ENCODE peak calls at places on chromosomes 12 and 14, in five cellular contexts. K, D, P, V and O are unnamed samples.

GRCh38 chr12:11545438-11546330 is 103.8 kb upstream of the ETV6 start:
- DNase-seq in K (no peak), V (peak; percentile 73), D (no peak), P (no peak), O (peak; percentile 73)

GRCh38 chr12:55698241-55698955 is 9.3 kb downstream of the ITGA7 start:
- DNase-seq in D (no peak), V (no peak), K (no peak), P (no peak), O (no peak)

GRCh38 chr12:16062611-16063010 is 151.5 kb downstream of the DERA start:
- DNase-seq in D (no peak), K (no peak), V (no peak), P (no peak), O (no peak)

GRCh38 chr12:126899926-126900792 is 1366.8 kb upstream of the TMEM132C start:
- DNase-seq in P (no peak), K (no peak), D (no peak), V (no peak), O (no peak)

GRCh38 chr14:91892918-91893527 is 25.7 kb upstream of the TC2N start:
- DNase-seq in V (peak; percentile 48), D (no peak), P (no peak), K (no peak), O (peak; percentile 57)

GRCh38 chr12:96986883-96987523 is 79.9 kb downstream of the NEDD1 start:
- DNase-seq in D (no peak), K (no peak), V (peak; percentile 56), P (no peak), O (peak; percentile 40)

GRCh38 chr14:20604291-20604690 is 13.1 kb upstream of the RNASE12 start:
- DNase-seq in P (no peak), K (no peak), D (no peak), V (no peak), O (no peak)

GRCh38 chr14:75833326-75834020 is 148.3 kb downstream of the TGFB3 start:
- DNase-seq in D (no peak), P (no peak), V (no peak), K (no peak), O (no peak)

GRCh38 chr12:127245009-127245408 is 1022.0 kb upstream of the TMEM132C start:
- DNase-seq in D (no peak), P (no peak), V (no peak), K (peak; percentile 28), O (no peak)

GRCh38 chr12:115296613-115297012 is 612.6 kb upstream of the TBX3 start:
- DNase-seq in K (no peak), V (no peak), P (no peak), D (no peak), O (no peak)

GRCh38 chr12:25591132-25591531 is 38.0 kb upstream of the LMNTD1 start:
- DNase-seq in D (no peak), P (no peak), V (no peak), K (no peak), O (no peak)

GRCh38 chr14:56858422-56858821 is 48.1 kb upstream of the OTX2 start:
- DNase-seq in K (no peak), D (no peak), P (no peak), V (no peak), O (no peak)

GRCh38 chr12:65232490-65233077 is 45.9 kb upstream of the MSRB3 start:
- DNase-seq in K (no peak), V (peak; percentile 52), P (no peak), D (no peak), O (peak; percentile 33)

GRCh38 chr14:73740921-73741326 is 26.7 kb upstream of the PNMA1 start:
- DNase-seq in V (no peak), K (peak; percentile 92), D (no peak), P (no peak), O (no peak)

GRCh38 chr14:69873877-69874780 is 5.1 kb upstream of the SMOC1 start:
- DNase-seq in D (no peak), V (no peak), K (no peak), P (no peak), O (no peak)

GRCh38 chr12:106837782-106838181 is 63.3 kb downstream of the RIC8B start:
- DNase-seq in D (no peak), P (no peak), K (no peak), V (no peak), O (no peak)

GRCh38 chr14:105858676-105859025 is 332.3 kb downstream of the TMEM121 start:
- DNase-seq in V (peak; percentile 35), P (no peak), D (peak; percentile 19), K (no peak), O (peak; percentile 0)

GRCh38 chr12:66804555-66804954 is 125.7 kb upstream of the GRIP1 start:
- DNase-seq in V (no peak), D (no peak), K (no peak), P (no peak), O (no peak)

GRCh38 chr12:110957652-110958051 is 37.3 kb upstream of the MYL2 start:
- DNase-seq in V (no peak), D (no peak), K (no peak), P (no peak), O (no peak)

GRCh38 chr12:76341436-76342030 is 6.7 kb downstream of the BBS10 start:
- DNase-seq in P (no peak), K (no peak), V (no peak), D (no peak), O (no peak)

GRCh38 chr12:67482751-67483661 is 165.5 kb upstream of the DYRK2 start:
- DNase-seq in D (peak; percentile 71), V (peak; percentile 70), P (no peak), K (peak; percentile 71), O (no peak)

GRCh38 chr12:124804011-124804621 is 59.5 kb downstream of the SCARB1 start:
- DNase-seq in P (peak; percentile 29), D (no peak), V (no peak), K (peak; percentile 75), O (no peak)

GRCh38 chr14:69845787-69846186 is 33.4 kb upstream of the SMOC1 start:
- DNase-seq in V (no peak), K (no peak), D (no peak), P (no peak), O (no peak)

GRCh38 chr12:63133981-63134380 is 17.0 kb downstream of the AVPR1A start:
- DNase-seq in V (no peak), P (no peak), K (no peak), D (no peak), O (no peak)

GRCh38 chr14:99004112-99004511 is 267.9 kb downstream of the BCL11B start:
- DNase-seq in V (no peak), P (no peak), D (no peak), K (no peak), O (no peak)

GRCh38 chr12:110543252-110543959 is 39.7 kb downstream of the PPTC7 start:
- DNase-seq in K (peak; percentile 91), V (no peak), D (peak; percentile 46), P (peak; percentile 64), O (no peak)

GRCh38 chr12:109462868-109463692 is 14.0 kb downstream of the KCTD10 start:
- DNase-seq in K (peak; percentile 64), P (peak; percentile 97), V (no peak), D (peak; percentile 75), O (no peak)

GRCh38 chr12:5827591-5827990 is 117.5 kb downstream of the ANO2 start:
- DNase-seq in V (no peak), K (no peak), P (no peak), D (no peak), O (no peak)

GRCh38 chr12:77133566-77133965 is 68.2 kb upstream of the E2F7 start:
- DNase-seq in V (peak; percentile 39), P (no peak), D (peak; percentile 61), K (peak; percentile 34), O (no peak)

GRCh38 chr14:55191101-55191880 is at the start of gene DLGAP5:
- DNase-seq in D (peak; percentile 89), P (peak; percentile 78), V (peak; percentile 98), K (peak; percentile 92), O (peak; percentile 94)
- TF ChIP-seq CTCF in D (no peak), P (no peak), V (no peak), K (no peak), O (no peak)

GRCh38 chr12:119274636-119275065 is 59.9 kb upstream of the CCDC60 start:
- DNase-seq in P (no peak), D (no peak), K (no peak), V (no peak), O (no peak)
- TF ChIP-seq CTCF in P (no peak), D (no peak), K (no peak), V (no peak), O (no peak)

GRCh38 chr14:33676135-33676566 is 274.7 kb downstream of the EGLN3 start:
- DNase-seq in D (no peak), V (no peak), K (no peak), P (no peak), O (no peak)
- TF ChIP-seq CTCF in D (no peak), V (peak; percentile 52), K (no peak), P (peak; percentile 51), O (no peak)

GRCh38 chr12:74370608-74371216 is 166.9 kb upstream of the ATXN7L3B start:
- DNase-seq in K (no peak), P (no peak), V (no peak), D (no peak), O (no peak)
- TF ChIP-seq CTCF in K (no peak), P (no peak), V (no peak), D (no peak), O (no peak)

GRCh38 chr14:35534884-35535793 is 1.2 kb downstream of the INSM2 start:
- DNase-seq in V (peak; percentile 20), D (peak; percentile 92), P (peak; percentile 12), K (peak; percentile 63), O (peak; percentile 90)

GRCh38 chr14:35535794-35536112 is 1.8 kb downstream of the INSM2 start:
- DNase-seq in V (no peak), K (no peak), P (no peak), D (no peak), O (no peak)

GRCh38 chr14:35533357-35534129 is 421 bp upstream of the INSM2 start:
- DNase-seq in D (peak; percentile 75), V (peak; percentile 74), K (peak; percentile 65), P (no peak), O (peak; percentile 81)

GRCh38 chr14:35532783-35533356 is 1.1 kb upstream of the INSM2 start:
- DNase-seq in V (no peak), D (no peak), K (no peak), P (no peak), O (no peak)

DNA sequence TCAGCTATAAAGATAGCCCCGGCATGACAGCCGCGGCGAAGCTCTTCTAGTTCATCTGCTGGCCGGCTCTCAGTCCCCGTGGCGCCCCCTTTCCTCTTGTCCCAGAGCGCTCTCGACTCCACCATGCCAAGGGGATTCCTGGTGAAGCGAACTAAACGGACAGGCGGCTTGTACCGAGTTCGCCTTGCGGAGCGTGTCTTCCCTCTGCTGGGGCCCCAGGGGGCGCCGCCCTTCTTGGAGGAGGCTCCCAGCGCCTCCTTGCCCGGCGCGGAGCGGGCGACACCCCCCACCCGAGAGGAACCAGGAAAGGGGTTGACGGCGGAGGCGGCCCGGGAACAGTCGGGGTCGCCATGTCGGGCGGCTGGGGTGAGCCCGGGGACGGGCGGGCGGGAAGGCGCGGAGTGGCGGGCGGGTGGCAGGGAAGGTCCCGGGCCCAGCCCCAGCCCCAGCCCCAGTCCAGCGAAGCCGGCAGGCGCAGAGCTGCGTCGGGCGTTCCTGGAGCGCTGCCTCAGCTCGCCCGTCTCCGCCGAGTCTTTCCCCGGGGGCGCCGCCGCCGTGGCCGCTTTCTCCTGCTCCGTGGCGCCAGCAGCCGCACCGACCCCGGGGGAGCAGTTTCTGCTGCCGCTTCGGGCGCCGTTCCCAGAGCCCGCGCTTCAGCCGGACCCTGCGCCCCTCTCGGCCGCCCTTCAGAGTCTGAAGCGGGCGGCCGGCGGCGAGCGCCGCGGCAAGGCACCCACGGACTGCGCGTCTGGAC is at the start of gene INSM2:
- DNase-seq in P (no peak), V (peak; percentile 10), K (no peak), D (no peak), O (peak; percentile 33)
- TF ChIP-seq CTCF in P (no peak), V (peak; percentile 33), K (no peak), D (no peak), O (no peak)

GRCh38 chr14:30751646-30752416 is 122.5 kb upstream of the COCH start:
- DNase-seq in D (no peak), V (peak; percentile 24), P (no peak), K (no peak), O (no peak)
- TF ChIP-seq CTCF in D (no peak), V (peak; percentile 52), P (no peak), K (no peak), O (peak; percentile 3)